ENCODE peak calls at places on chromosomes 4 and X, in nine cellular contexts. One of them, this sample, is unnamed.

GRCh38 chrX:19751068-19751467 is 136.3 kb downstream of the SH3KBP1 start:
- DNase-seq in stromal cell of bone marrow: no peak
- DNase-seq in pulmonary artery endothelial cell: no peak
- DNase-seq in MCF 10A: peak; percentile 24
- DNase-seq in NCI-H510A treated with DMSO at 0.1 percent for 48 hours: no peak
- DNase-seq in NCI-H526: no peak
- DNase-seq in adrenal gland: no peak
- DNase-seq in HS-5: no peak
- DNase-seq in stimulated activated naive CD8-positive, alpha-beta T cell treated with anti-CD3 and anti-CD28 coated beads, Interleukin-15, amount 100 ng/mL, for 72 hours: no peak
- DNase-seq in this sample: no peak

GRCh38 chrX:37409278-37409677 is 60.1 kb downstream of the PRRG1 start:
- DNase-seq in stromal cell of bone marrow: no peak
- DNase-seq in pulmonary artery endothelial cell: no peak
- DNase-seq in MCF 10A: no peak
- DNase-seq in NCI-H510A treated with DMSO at 0.1 percent for 48 hours: no peak
- DNase-seq in NCI-H526: peak; percentile 25
- DNase-seq in adrenal gland: no peak
- DNase-seq in HS-5: no peak
- DNase-seq in stimulated activated naive CD8-positive, alpha-beta T cell treated with anti-CD3 and anti-CD28 coated beads, Interleukin-15, amount 100 ng/mL, for 72 hours: no peak
- DNase-seq in this sample: no peak

GRCh38 chr4:124685851-124686250 is 26.7 kb downstream of the ANKRD50 start:
- DNase-seq in stromal cell of bone marrow: no peak
- DNase-seq in pulmonary artery endothelial cell: no peak
- DNase-seq in MCF 10A: no peak
- DNase-seq in NCI-H510A treated with DMSO at 0.1 percent for 48 hours: no peak
- DNase-seq in NCI-H526: no peak
- DNase-seq in adrenal gland: no peak
- DNase-seq in HS-5: no peak
- DNase-seq in stimulated activated naive CD8-positive, alpha-beta T cell treated with anti-CD3 and anti-CD28 coated beads, Interleukin-15, amount 100 ng/mL, for 72 hours: no peak
- DNase-seq in this sample: no peak

GRCh38 chr4:110680217-110680616 is 57.3 kb upstream of the PITX2 start:
- DNase-seq in stromal cell of bone marrow: no peak
- DNase-seq in pulmonary artery endothelial cell: no peak
- DNase-seq in MCF 10A: no peak
- DNase-seq in NCI-H510A treated with DMSO at 0.1 percent for 48 hours: no peak
- DNase-seq in NCI-H526: no peak
- DNase-seq in adrenal gland: no peak
- DNase-seq in HS-5: no peak
- DNase-seq in stimulated activated naive CD8-positive, alpha-beta T cell treated with anti-CD3 and anti-CD28 coated beads, Interleukin-15, amount 100 ng/mL, for 72 hours: no peak
- DNase-seq in this sample: no peak

GRCh38 chr4:183492791-183493221 is 12.1 kb upstream of the ING2 start:
- DNase-seq in stromal cell of bone marrow: no peak
- DNase-seq in pulmonary artery endothelial cell: no peak
- DNase-seq in MCF 10A: peak; percentile 71
- DNase-seq in NCI-H510A treated with DMSO at 0.1 percent for 48 hours: no peak
- DNase-seq in NCI-H526: no peak
- DNase-seq in adrenal gland: no peak
- DNase-seq in HS-5: peak; percentile 54
- DNase-seq in stimulated activated naive CD8-positive, alpha-beta T cell treated with anti-CD3 and anti-CD28 coated beads, Interleukin-15, amount 100 ng/mL, for 72 hours: no peak
- DNase-seq in this sample: no peak

GRCh38 chrX:112849010-112849409 is 8.4 kb upstream of the AMOT start:
- DNase-seq in stromal cell of bone marrow: no peak
- DNase-seq in pulmonary artery endothelial cell: no peak
- DNase-seq in MCF 10A: peak; percentile 22
- DNase-seq in NCI-H510A treated with DMSO at 0.1 percent for 48 hours: no peak
- DNase-seq in NCI-H526: no peak
- DNase-seq in adrenal gland: no peak
- DNase-seq in HS-5: no peak
- DNase-seq in stimulated activated naive CD8-positive, alpha-beta T cell treated with anti-CD3 and anti-CD28 coated beads, Interleukin-15, amount 100 ng/mL, for 72 hours: no peak
- DNase-seq in this sample: no peak

GRCh38 chr4:171007618-171008390 is 805.4 kb upstream of the GALNTL6 start:
- DNase-seq in stromal cell of bone marrow: no peak
- DNase-seq in pulmonary artery endothelial cell: no peak
- DNase-seq in MCF 10A: no peak
- DNase-seq in NCI-H510A treated with DMSO at 0.1 percent for 48 hours: no peak
- DNase-seq in NCI-H526: no peak
- DNase-seq in adrenal gland: no peak
- DNase-seq in HS-5: no peak
- DNase-seq in stimulated activated naive CD8-positive, alpha-beta T cell treated with anti-CD3 and anti-CD28 coated beads, Interleukin-15, amount 100 ng/mL, for 72 hours: no peak
- DNase-seq in this sample: no peak

GRCh38 chrX:8500203-8500602 is 35.6 kb downstream of the VCX3B start:
- DNase-seq in stromal cell of bone marrow: no peak
- DNase-seq in pulmonary artery endothelial cell: no peak
- DNase-seq in MCF 10A: no peak
- DNase-seq in NCI-H510A treated with DMSO at 0.1 percent for 48 hours: no peak
- DNase-seq in NCI-H526: no peak
- DNase-seq in adrenal gland: no peak
- DNase-seq in HS-5: no peak
- DNase-seq in stimulated activated naive CD8-positive, alpha-beta T cell treated with anti-CD3 and anti-CD28 coated beads, Interleukin-15, amount 100 ng/mL, for 72 hours: no peak
- DNase-seq in this sample: no peak

GRCh38 chr4:146507607-146508006 is 14.1 kb downstream of the SLC10A7 start:
- DNase-seq in stromal cell of bone marrow: no peak
- DNase-seq in pulmonary artery endothelial cell: no peak
- DNase-seq in MCF 10A: no peak
- DNase-seq in NCI-H510A treated with DMSO at 0.1 percent for 48 hours: no peak
- DNase-seq in NCI-H526: no peak
- DNase-seq in adrenal gland: no peak
- DNase-seq in HS-5: no peak
- DNase-seq in stimulated activated naive CD8-positive, alpha-beta T cell treated with anti-CD3 and anti-CD28 coated beads, Interleukin-15, amount 100 ng/mL, for 72 hours: no peak
- DNase-seq in this sample: no peak

GRCh38 chr4:176002007-176002623 is 63.5 kb upstream of the WDR17 start:
- DNase-seq in stromal cell of bone marrow: no peak
- DNase-seq in pulmonary artery endothelial cell: no peak
- DNase-seq in MCF 10A: peak; percentile 12
- DNase-seq in NCI-H510A treated with DMSO at 0.1 percent for 48 hours: peak; percentile 14
- DNase-seq in NCI-H526: peak; percentile 36
- DNase-seq in adrenal gland: peak; percentile 55
- DNase-seq in HS-5: no peak
- DNase-seq in stimulated activated naive CD8-positive, alpha-beta T cell treated with anti-CD3 and anti-CD28 coated beads, Interleukin-15, amount 100 ng/mL, for 72 hours: no peak
- DNase-seq in this sample: no peak

GRCh38 chr4:19807505-19807904 is 444.2 kb upstream of the SLIT2 start:
- DNase-seq in stromal cell of bone marrow: peak; percentile 44
- DNase-seq in pulmonary artery endothelial cell: no peak
- DNase-seq in MCF 10A: peak; percentile 61
- DNase-seq in NCI-H510A treated with DMSO at 0.1 percent for 48 hours: no peak
- DNase-seq in NCI-H526: no peak
- DNase-seq in adrenal gland: no peak
- DNase-seq in HS-5: peak; percentile 60
- DNase-seq in stimulated activated naive CD8-positive, alpha-beta T cell treated with anti-CD3 and anti-CD28 coated beads, Interleukin-15, amount 100 ng/mL, for 72 hours: no peak
- DNase-seq in this sample: no peak

GRCh38 chr4:47485047-47485692 is at the start of gene ATP10D:
- DNase-seq in stromal cell of bone marrow: peak; percentile 85
- DNase-seq in pulmonary artery endothelial cell: peak; percentile 86
- DNase-seq in MCF 10A: peak; percentile 90
- DNase-seq in NCI-H510A treated with DMSO at 0.1 percent for 48 hours: peak; percentile 74
- DNase-seq in NCI-H526: peak; percentile 96
- DNase-seq in adrenal gland: peak; percentile 98
- DNase-seq in HS-5: peak; percentile 79
- DNase-seq in stimulated activated naive CD8-positive, alpha-beta T cell treated with anti-CD3 and anti-CD28 coated beads, Interleukin-15, amount 100 ng/mL, for 72 hours: peak; percentile 81
- DNase-seq in this sample: peak; percentile 85

GRCh38 chr4:43066415-43066814 is 173.9 kb downstream of the GRXCR1 start:
- DNase-seq in stromal cell of bone marrow: no peak
- DNase-seq in pulmonary artery endothelial cell: no peak
- DNase-seq in MCF 10A: peak; percentile 2
- DNase-seq in NCI-H510A treated with DMSO at 0.1 percent for 48 hours: no peak
- DNase-seq in NCI-H526: no peak
- DNase-seq in adrenal gland: no peak
- DNase-seq in HS-5: no peak
- DNase-seq in stimulated activated naive CD8-positive, alpha-beta T cell treated with anti-CD3 and anti-CD28 coated beads, Interleukin-15, amount 100 ng/mL, for 72 hours: no peak
- DNase-seq in this sample: no peak

GRCh38 chrX:101485212-101486064 is at the start of gene ARMCX4:
- DNase-seq in stromal cell of bone marrow: no peak
- DNase-seq in pulmonary artery endothelial cell: peak; percentile 24
- DNase-seq in MCF 10A: no peak
- DNase-seq in NCI-H510A treated with DMSO at 0.1 percent for 48 hours: peak; percentile 53
- DNase-seq in NCI-H526: peak; percentile 53
- DNase-seq in adrenal gland: peak; percentile 88
- DNase-seq in HS-5: no peak
- DNase-seq in stimulated activated naive CD8-positive, alpha-beta T cell treated with anti-CD3 and anti-CD28 coated beads, Interleukin-15, amount 100 ng/mL, for 72 hours: peak; percentile 36
- DNase-seq in this sample: peak; percentile 73

GRCh38 chr4:55866973-55867574 is 13.6 kb downstream of the EXOC1 start:
- DNase-seq in stromal cell of bone marrow: peak; percentile 36
- DNase-seq in pulmonary artery endothelial cell: peak; percentile 32
- DNase-seq in MCF 10A: peak; percentile 76
- DNase-seq in NCI-H510A treated with DMSO at 0.1 percent for 48 hours: peak; percentile 83
- DNase-seq in NCI-H526: peak; percentile 74
- DNase-seq in adrenal gland: no peak
- DNase-seq in HS-5: peak; percentile 37
- DNase-seq in stimulated activated naive CD8-positive, alpha-beta T cell treated with anti-CD3 and anti-CD28 coated beads, Interleukin-15, amount 100 ng/mL, for 72 hours: peak; percentile 26
- DNase-seq in this sample: peak; percentile 60

GRCh38 chr4:11669156-11669555 is 240.5 kb upstream of the HS3ST1 start:
- DNase-seq in stromal cell of bone marrow: no peak
- DNase-seq in pulmonary artery endothelial cell: no peak
- DNase-seq in MCF 10A: no peak
- DNase-seq in NCI-H510A treated with DMSO at 0.1 percent for 48 hours: no peak
- DNase-seq in NCI-H526: no peak
- DNase-seq in adrenal gland: no peak
- DNase-seq in HS-5: no peak
- DNase-seq in stimulated activated naive CD8-positive, alpha-beta T cell treated with anti-CD3 and anti-CD28 coated beads, Interleukin-15, amount 100 ng/mL, for 72 hours: no peak
- DNase-seq in this sample: peak; percentile 6

GRCh38 chrX:86104526-86104925 is 43.7 kb upstream of the DACH2 start:
- DNase-seq in stromal cell of bone marrow: no peak
- DNase-seq in pulmonary artery endothelial cell: no peak
- DNase-seq in MCF 10A: no peak
- DNase-seq in NCI-H510A treated with DMSO at 0.1 percent for 48 hours: no peak
- DNase-seq in NCI-H526: no peak
- DNase-seq in adrenal gland: no peak
- DNase-seq in HS-5: no peak
- DNase-seq in stimulated activated naive CD8-positive, alpha-beta T cell treated with anti-CD3 and anti-CD28 coated beads, Interleukin-15, amount 100 ng/mL, for 72 hours: no peak
- DNase-seq in this sample: no peak

GRCh38 chr4:173937871-173938270 is 345.6 kb downstream of the FBXO8 start:
- DNase-seq in stromal cell of bone marrow: no peak
- DNase-seq in pulmonary artery endothelial cell: no peak
- DNase-seq in MCF 10A: no peak
- DNase-seq in NCI-H510A treated with DMSO at 0.1 percent for 48 hours: no peak
- DNase-seq in NCI-H526: no peak
- DNase-seq in adrenal gland: no peak
- DNase-seq in HS-5: no peak
- DNase-seq in stimulated activated naive CD8-positive, alpha-beta T cell treated with anti-CD3 and anti-CD28 coated beads, Interleukin-15, amount 100 ng/mL, for 72 hours: no peak
- DNase-seq in this sample: no peak

GRCh38 chr4:10082459-10083272 is 33.9 kb downstream of the WDR1 start:
- DNase-seq in stromal cell of bone marrow: no peak
- DNase-seq in pulmonary artery endothelial cell: no peak
- DNase-seq in MCF 10A: no peak
- DNase-seq in NCI-H510A treated with DMSO at 0.1 percent for 48 hours: no peak
- DNase-seq in NCI-H526: no peak
- DNase-seq in adrenal gland: peak; percentile 47
- DNase-seq in HS-5: no peak
- DNase-seq in stimulated activated naive CD8-positive, alpha-beta T cell treated with anti-CD3 and anti-CD28 coated beads, Interleukin-15, amount 100 ng/mL, for 72 hours: no peak
- DNase-seq in this sample: no peak

GRCh38 chr4:94455081-94455480 is 3.3 kb downstream of the PDLIM5 start:
- DNase-seq in stromal cell of bone marrow: peak; percentile 85
- DNase-seq in pulmonary artery endothelial cell: no peak
- DNase-seq in MCF 10A: peak; percentile 84
- DNase-seq in NCI-H510A treated with DMSO at 0.1 percent for 48 hours: no peak
- DNase-seq in NCI-H526: no peak
- DNase-seq in adrenal gland: peak; percentile 86
- DNase-seq in HS-5: no peak
- DNase-seq in stimulated activated naive CD8-positive, alpha-beta T cell treated with anti-CD3 and anti-CD28 coated beads, Interleukin-15, amount 100 ng/mL, for 72 hours: no peak
- DNase-seq in this sample: no peak